ENCODE peak calls at places on chromosomes 4 and X, in eight cellular contexts. B is H1, P is Karpas-422, I is mammary epithelial cell, F is GM23248, T is OCI-LY7, G is HepG2, E is MM.1S. S is an unnamed sample.

GRCh38 chrX:22147214-22147613 is 115.1 kb downstream of the PHEX start:
- DNase-seq in I (no peak), B (no peak), E (no peak), P (no peak), T (no peak), F (no peak), G (no peak), S (no peak)

GRCh38 chrX:67614414-67614813 is 70.6 kb downstream of the AR start:
- DNase-seq in P (no peak), G (no peak), B (no peak), T (no peak), F (peak; percentile 65), E (no peak), I (peak; percentile 49), S (peak; percentile 41)

GRCh38 chrX:105821471-105822081 is 763 bp upstream of the NRK start:
- DNase-seq in T (no peak), B (peak; percentile 52), P (no peak), I (no peak), F (no peak), E (no peak), G (no peak), S (no peak)

GRCh38 chr4:51843309-51844156 is 580 bp downstream of the DCUN1D4 start:
- DNase-seq in T (no peak), I (peak; percentile 55), B (no peak), G (peak; percentile 28), F (peak; percentile 86), E (peak; percentile 43), P (peak; percentile 73), S (no peak)

GRCh38 chr4:145154573-145154972 is 25.8 kb downstream of the OTUD4 start:
- DNase-seq in T (peak; percentile 51), E (peak; percentile 61), G (peak; percentile 31), F (peak; percentile 51), P (peak; percentile 66), B (no peak), I (peak; percentile 8), S (no peak)

GRCh38 chr4:40038972-40039371 is 17.7 kb upstream of the N4BP2 start:
- DNase-seq in G (no peak), B (no peak), T (no peak), I (peak; percentile 81), F (peak; percentile 79), P (no peak), E (no peak), S (peak; percentile 85)

GRCh38 chr4:40190880-40191815 is 5.7 kb upstream of the RHOH start:
- DNase-seq in F (no peak), B (peak; percentile 42), G (peak; percentile 75), P (peak; percentile 72), T (peak; percentile 73), E (peak; percentile 57), I (no peak), S (peak; percentile 72)

GRCh38 chrX:110418220-110418856 is 59.7 kb downstream of the RTL9 start:
- DNase-seq in G (no peak), I (no peak), T (no peak), P (peak; percentile 33), B (no peak), E (peak; percentile 19), F (peak; percentile 79), S (no peak)

GRCh38 chr4:74364649-74365491 is at the start of gene EREG:
- DNase-seq in B (peak; percentile 84), I (peak; percentile 51), P (no peak), E (no peak), F (peak; percentile 77), G (no peak), T (no peak), S (no peak)

GRCh38 chrX:116462843-116463242 is at the start of gene CT83:
- DNase-seq in G (no peak), B (no peak), T (no peak), P (no peak), E (no peak), F (no peak), I (no peak), S (no peak)

GRCh38 chr4:39621582-39621981 is 17.1 kb downstream of the SMIM14 start:
- DNase-seq in I (peak; percentile 11), F (peak; percentile 90), P (no peak), B (no peak), T (no peak), G (peak; percentile 88), E (no peak), S (peak; percentile 66)

GRCh38 chr4:36414248-36414647 is 132.8 kb downstream of the DTHD1 start:
- DNase-seq in P (peak; percentile 60), T (peak; percentile 9), F (no peak), B (no peak), G (no peak), E (peak; percentile 35), I (no peak), S (no peak)

GRCh38 chrX:111352424-111352823 is 59.6 kb downstream of the DCX start:
- DNase-seq in B (no peak), I (peak; percentile 78), P (no peak), G (peak; percentile 0), F (peak; percentile 1), E (no peak), T (no peak), S (no peak)

GRCh38 chr4:102449751-102450352 is 51.3 kb upstream of the NFKB1 start:
- DNase-seq in I (peak; percentile 51), B (no peak), E (peak; percentile 83), T (peak; percentile 68), G (peak; percentile 65), P (peak; percentile 81), F (peak; percentile 73), S (no peak)

GRCh38 chr4:155005395-155006087 is 202.9 kb upstream of the NPY2R start:
- DNase-seq in G (no peak), B (no peak), P (no peak), T (no peak), F (peak; percentile 54), E (no peak), I (no peak), S (no peak)
- H2AFZ ChIP-seq in G (no peak overlapping the region), B (peak overlapping the region; percentile 3), P (no peak overlapping the region), T (no peak overlapping the region), F (peak overlapping the region; percentile 20), E (no peak overlapping the region), I (no peak overlapping the region), S (no peak overlapping the region)

DNA sequence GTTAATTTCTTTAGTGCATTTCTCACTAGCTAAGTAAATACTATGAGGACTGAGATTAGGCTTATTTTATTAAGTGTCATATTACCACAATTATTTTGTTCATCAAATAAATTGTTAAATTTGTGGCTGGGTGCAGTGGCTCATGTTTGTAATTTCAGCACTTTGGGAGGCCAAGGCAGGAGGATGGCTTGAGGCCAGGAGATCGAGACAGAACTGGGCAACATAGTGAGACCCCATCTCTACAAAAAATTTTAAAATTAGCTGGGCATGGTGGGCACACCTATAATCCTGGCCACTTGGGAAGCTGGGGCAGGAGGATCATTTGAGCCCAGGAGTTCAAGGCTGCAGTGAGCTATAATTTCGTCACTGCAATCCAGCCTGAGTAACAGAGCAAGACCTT is 6.8 kb downstream of the SEC24D start:
- DNase-seq in I (no peak), P (no peak), B (no peak), E (no peak), T (no peak), F (no peak), G (no peak), S (no peak)
- H3K79me2 ChIP-seq in I (peaks cover 90% of the 10 kb centered on the region), P (peaks cover 93% of the 10 kb centered on the region), B (peaks cover 95% of the 10 kb centered on the region), E (peaks cover 97% of the 10 kb centered on the region), T (peaks cover 15% of the 10 kb centered on the region), F (peaks cover 100% of the 10 kb centered on the region), G (peaks cover 84% of the 10 kb centered on the region), S (peaks cover 6% of the 10 kb centered on the region)

GRCh38 chrX:103734125-103734760 is 23.5 kb downstream of the TMEM31 start:
- DNase-seq in P (no peak), G (no peak), F (peak; percentile 41), I (peak; percentile 68), T (no peak), B (no peak), E (peak; percentile 50), S (no peak)
- H2AFZ ChIP-seq in P (no peak overlapping the region), G (no peak overlapping the region), F (peak overlapping the region; percentile 14), I (peak overlapping the region; percentile 18), T (no peak overlapping the region), B (no peak overlapping the region), E (no peak overlapping the region), S (no peak overlapping the region)

GRCh38 chr4:77783881-77784280 is 35.3 kb downstream of the CNOT6L start:
- DNase-seq in T (no peak), G (no peak), I (no peak), F (no peak), P (no peak), B (no peak), E (no peak), S (no peak)
- H3K79me2 ChIP-seq in T (peaks cover 100% of the 10 kb centered on the region), G (peaks cover 68% of the 10 kb centered on the region), I (peaks cover 68% of the 10 kb centered on the region), F (peaks cover 99% of the 10 kb centered on the region), P (peaks cover 79% of the 10 kb centered on the region), B (no peaks in the 10 kb centered on the region), E (peaks cover 98% of the 10 kb centered on the region), S (peaks cover 27% of the 10 kb centered on the region)

S was measured in PC-9.